ENCODE peak calls at places on chromosomes 4 and X, in seven cellular contexts. H is IMR-90, G is lung, J is GM12878, P is spleen, Y is cardiac muscle cell, L is tibial nerve. Q is an unnamed sample. For H3K4me1, the result is how much of the 10 kb centered on the place peaks cover.

GRCh38 chrX:118990512-118991227 is 16.3 kb downstream of the LONRF3 start:
- DNase-seq in P (no peak), Y (no peak), L (no peak), H (no peak), J (no peak), G (no peak), Q (no peak)

GRCh38 chr4:150145090-150145949 is 67.1 kb downstream of the DCLK2 start:
- DNase-seq in J (no peak), G (no peak), Y (no peak), H (peak), P (no peak), L (no peak), Q (no peak)

GRCh38 chrX:12984629-12985303 is 9.9 kb downstream of the TMSB4X start:
- DNase-seq in Y (no peak), H (peak), G (no peak), L (no peak), J (no peak), P (no peak), Q (no peak)

GRCh38 chrX:109954333-109954732 is 48.6 kb upstream of the TMEM164 start:
- DNase-seq in L (no peak), P (no peak), G (no peak), H (no peak), Y (no peak), J (no peak), Q (no peak)

GRCh38 chr4:2934077-2934812 is 29.0 kb downstream of the NOP14 start:
- DNase-seq in L (peak), Y (peak), G (peak), J (no peak), H (peak), P (peak), Q (peak)

GRCh38 chr4:31592293-31592692 is 872.1 kb downstream of the PCDH7 start:
- DNase-seq in H (no peak), Y (no peak), G (no peak), P (no peak), L (no peak), J (no peak), Q (no peak)

GRCh38 chr4:94532016-94532789 is 80.5 kb downstream of the PDLIM5 start:
- DNase-seq in J (no peak), P (no peak), H (peak), L (no peak), Y (no peak), G (no peak), Q (peak)

GRCh38 chrX:98654565-98654964 is 1755.5 kb downstream of the PCDH19 start:
- DNase-seq in Y (no peak), J (no peak), P (no peak), L (no peak), G (no peak), H (no peak), Q (no peak)

GRCh38 chr4:114132830-114133229 is 153.4 kb upstream of the ARSJ start:
- DNase-seq in H (no peak), Y (no peak), J (no peak), G (no peak), L (no peak), P (no peak), Q (peak)

GRCh38 chr4:180058731-180059215 is 2184.4 kb upstream of the TENM3 start:
- DNase-seq in J (no peak), Y (peak), H (peak), G (peak), P (peak), L (no peak), Q (peak)

GRCh38 chrX:17375631-17376380 is 806 bp downstream of the NHS start:
- DNase-seq in J (no peak), L (no peak), Y (peak), H (peak), G (no peak), P (peak), Q (no peak)

GRCh38 chrX:22795680-22796079 is 204.1 kb upstream of the DDX53 start:
- DNase-seq in P (no peak), H (no peak), L (no peak), G (no peak), J (no peak), Y (no peak), Q (no peak)

GRCh38 chrX:69070949-69071650 is 94.2 kb downstream of the PJA1 start:
- DNase-seq in J (no peak), H (no peak), Y (peak), P (peak), L (no peak), G (no peak), Q (no peak)

DNA sequence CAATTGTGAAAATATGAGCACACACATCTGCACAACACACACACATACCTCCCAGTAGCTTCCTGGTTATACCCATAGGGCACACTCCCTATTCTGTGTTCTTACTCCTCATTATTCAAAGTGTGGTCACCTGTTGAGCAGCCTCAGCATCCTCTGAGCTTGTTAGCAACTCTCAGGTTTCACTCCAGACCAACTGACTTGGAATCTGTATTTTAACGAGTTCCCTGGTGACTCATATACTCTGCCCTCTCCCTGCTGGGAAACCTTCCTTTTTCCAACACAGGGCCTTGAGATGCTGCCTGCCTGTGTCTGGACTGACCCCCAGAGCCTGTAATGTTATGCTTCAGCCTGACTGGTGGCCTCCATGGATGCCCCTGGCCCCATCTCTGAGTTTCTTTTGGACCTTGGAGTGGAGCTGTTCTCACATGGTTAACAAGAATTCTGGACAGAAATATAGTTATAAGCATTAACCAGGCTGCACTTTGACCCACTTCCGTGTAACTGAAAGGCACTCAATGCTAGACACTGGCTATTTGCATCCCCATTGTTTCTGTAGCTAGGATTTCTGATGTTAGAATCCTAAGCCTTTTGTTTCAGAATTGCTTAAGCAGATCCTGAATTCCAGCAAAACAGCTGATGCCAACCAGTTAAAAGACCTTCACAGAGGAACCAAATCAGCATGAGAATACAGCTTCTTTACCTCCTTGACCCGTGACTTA is 262.6 kb downstream of the STIM2 start:
- DNase-seq in Y (no peak), L (no peak), J (no peak), H (no peak), G (no peak), P (no peak), Q (no peak)
- H3K27ac ChIP-seq in Y (no peak), L (no peak), J (no peak), H (no peak), G (no peak), P (no peak), Q (no peak)

DNA sequence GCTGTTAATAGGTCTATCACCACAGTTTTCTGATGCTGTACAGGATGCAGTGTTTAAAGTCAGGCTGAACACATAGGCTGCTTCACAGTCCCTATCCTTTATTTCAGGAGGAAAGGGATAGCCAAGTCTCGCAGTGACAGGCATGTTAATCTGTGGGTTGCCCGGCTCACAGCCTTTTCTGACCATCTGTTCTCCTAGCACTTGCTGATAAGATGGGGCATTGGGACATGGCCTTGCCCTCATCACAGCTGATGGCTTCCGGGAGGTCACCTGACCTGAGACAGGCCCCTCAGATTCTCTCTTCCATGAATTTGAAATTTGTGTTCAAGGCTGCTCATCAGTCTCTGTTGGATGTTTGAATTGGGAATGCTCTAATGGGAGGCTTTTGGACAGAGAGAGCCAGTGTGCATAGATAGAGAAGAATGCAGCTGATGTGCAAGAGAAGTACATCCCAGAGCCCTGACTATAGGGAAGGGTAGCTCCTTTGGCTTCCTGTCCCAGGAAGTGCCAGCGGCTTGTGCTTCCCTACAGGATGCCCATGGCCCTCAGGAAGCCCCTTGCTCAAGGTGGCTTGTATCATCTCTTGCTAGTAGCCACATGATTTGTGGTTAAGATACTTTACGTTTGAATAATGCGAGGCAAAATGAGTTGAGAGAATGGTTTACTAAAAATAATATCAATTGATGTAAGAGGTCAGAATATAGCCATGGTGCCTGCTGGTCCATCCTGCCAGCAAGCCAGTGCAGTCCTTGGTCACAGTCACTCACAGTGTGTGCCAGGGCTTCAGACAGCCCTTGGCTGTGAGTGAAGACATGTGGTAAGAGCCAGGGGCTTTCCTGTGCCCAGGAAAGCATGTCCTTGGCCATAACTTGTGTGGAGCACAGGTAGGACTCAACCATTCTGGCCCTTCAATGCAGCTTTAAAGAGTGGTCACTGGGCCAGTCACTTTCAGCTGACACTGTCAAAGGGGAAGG is 88.6 kb downstream of the TSPAN7 start:
- DNase-seq in J (no peak), L (no peak), G (no peak), H (no peak), Y (no peak), P (no peak), Q (no peak)
- H3K4me1 ChIP-seq in J (under half), L (under half), G (under half), H (under half), Y (under half), P (under half), Q (under half)

GRCh38 chr4:125314676-125315570 is at the start of gene FAT4:
- DNase-seq in L (peak), J (no peak), H (peak), G (peak), Y (peak), P (peak), Q (peak)

GRCh38 chr4:125315571-125316390 is 1.0 kb downstream of the FAT4 start:
- DNase-seq in H (peak), G (peak), Y (peak), L (peak), P (peak), J (no peak), Q (peak)

GRCh38 chr4:125316781-125317525 is 2.2 kb downstream of the FAT4 start:
- DNase-seq in Y (peak), H (peak), P (peak), J (no peak), G (peak), L (peak), Q (peak)

GRCh38 chr4:125317526-125317880 is 2.7 kb downstream of the FAT4 start:
- DNase-seq in G (no peak), Y (peak), H (peak), P (peak), J (no peak), L (peak), Q (peak)

GRCh38 chr4:125316391-125316780 is 1.6 kb downstream of the FAT4 start:
- DNase-seq in H (no peak), L (peak), G (peak), Y (peak), P (peak), J (no peak), Q (peak)
- H3K27ac ChIP-seq in H (peak), L (peak), G (peak), Y (no peak), P (peak), J (no peak), Q (peak)

GRCh38 chrX:149493567-149494562 is 11.2 kb downstream of the IDS start:
- DNase-seq in Y (peak), J (no peak), G (no peak), L (no peak), P (no peak), H (no peak), Q (no peak)

GRCh38 chrX:149494844-149495565 is 10.1 kb downstream of the IDS start:
- DNase-seq in L (no peak), P (no peak), H (no peak), G (peak), J (no peak), Y (no peak), Q (no peak)

GRCh38 chrX:149497626-149498025 is 7.5 kb downstream of the IDS start:
- DNase-seq in G (no peak), J (no peak), L (no peak), P (no peak), Y (no peak), H (peak), Q (no peak)

GRCh38 chrX:149497054-149497453 is 8.1 kb downstream of the IDS start:
- DNase-seq in P (no peak), L (no peak), H (no peak), G (no peak), J (no peak), Y (no peak), Q (no peak)

DNA sequence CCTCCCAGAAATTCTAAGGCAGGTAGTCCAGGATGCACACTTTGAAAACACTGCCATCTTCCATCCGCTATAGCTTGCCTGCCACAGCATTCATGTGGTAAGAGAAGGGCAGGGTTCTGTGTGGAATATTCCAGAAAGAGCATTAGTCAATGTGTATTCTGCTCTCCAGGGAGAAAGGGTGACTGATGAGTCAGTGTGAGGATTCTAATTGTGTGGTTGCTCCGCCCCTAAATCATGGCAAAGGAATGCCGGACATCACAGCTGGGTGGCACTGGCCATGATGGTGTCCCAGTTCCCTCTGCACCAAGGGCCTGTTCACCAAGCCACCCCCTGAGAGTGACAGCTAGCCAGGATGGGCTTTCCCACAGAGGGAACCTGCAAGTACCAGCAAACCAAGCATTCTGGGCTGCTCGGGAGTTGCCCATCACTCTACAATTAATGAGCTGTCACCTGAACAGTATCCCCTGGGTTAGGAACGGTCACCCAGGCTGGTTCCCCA is 9.5 kb downstream of the IDS start:
- DNase-seq in J (no peak), P (no peak), G (no peak), L (no peak), Y (no peak), H (peak), Q (peak)
- H3K4me1 ChIP-seq in J (under half), P (under half), G (under half), L (under half), Y (under half), H (under half), Q (under half)

DNA sequence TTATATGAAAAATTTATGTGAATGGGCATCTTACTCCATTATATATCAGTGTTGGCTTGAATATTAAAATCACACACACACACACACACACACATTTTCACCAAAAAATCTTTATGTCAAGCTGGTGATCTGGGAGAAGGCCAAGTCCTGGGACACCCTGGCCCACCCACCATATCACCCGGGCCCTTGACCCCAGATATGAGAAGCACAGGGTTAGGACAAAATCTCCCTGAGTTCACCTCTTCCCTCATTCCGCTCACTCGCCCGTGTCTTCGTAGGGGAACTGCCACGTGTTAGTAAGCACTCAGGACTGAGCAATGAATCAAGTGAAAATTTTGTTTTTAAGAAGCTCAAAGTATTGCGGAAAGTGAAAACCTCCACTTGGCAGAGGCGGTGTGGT is 103.8 kb upstream of the PSAPL1 start:
- DNase-seq in H (no peak), P (no peak), Y (no peak), J (no peak), G (no peak), L (no peak), Q (no peak)
- H3K27ac ChIP-seq in H (no peak), P (no peak), Y (no peak), J (no peak), G (no peak), L (no peak), Q (no peak)

GRCh38 chrX:16101581-16101980 is 21.8 kb upstream of the GRPR start:
- DNase-seq in L (no peak), J (no peak), P (no peak), H (no peak), G (no peak), Y (no peak), Q (no peak)
- H3K4me1 ChIP-seq in L (under half), J (under half), P (under half), H (under half), G (under half), Y (under half), Q (under half)

GRCh38 chrX:154368630-154369452 is 5.6 kb downstream of the FLNA start:
- DNase-seq in J (peak), L (peak), Y (no peak), H (peak), G (peak), P (peak), Q (peak)

GRCh38 chrX:154365997-154366665 is 8.3 kb downstream of the FLNA start:
- DNase-seq in G (no peak), P (no peak), L (no peak), J (no peak), Y (no peak), H (no peak), Q (no peak)

GRCh38 chrX:154369453-154370299 is 4.8 kb downstream of the FLNA start:
- DNase-seq in J (peak), L (peak), P (peak), H (peak), G (peak), Y (peak), Q (peak)

GRCh38 chrX:154366666-154367055 is 7.8 kb downstream of the FLNA start:
- DNase-seq in Y (no peak), H (no peak), J (no peak), L (no peak), G (no peak), P (no peak), Q (no peak)

DNA sequence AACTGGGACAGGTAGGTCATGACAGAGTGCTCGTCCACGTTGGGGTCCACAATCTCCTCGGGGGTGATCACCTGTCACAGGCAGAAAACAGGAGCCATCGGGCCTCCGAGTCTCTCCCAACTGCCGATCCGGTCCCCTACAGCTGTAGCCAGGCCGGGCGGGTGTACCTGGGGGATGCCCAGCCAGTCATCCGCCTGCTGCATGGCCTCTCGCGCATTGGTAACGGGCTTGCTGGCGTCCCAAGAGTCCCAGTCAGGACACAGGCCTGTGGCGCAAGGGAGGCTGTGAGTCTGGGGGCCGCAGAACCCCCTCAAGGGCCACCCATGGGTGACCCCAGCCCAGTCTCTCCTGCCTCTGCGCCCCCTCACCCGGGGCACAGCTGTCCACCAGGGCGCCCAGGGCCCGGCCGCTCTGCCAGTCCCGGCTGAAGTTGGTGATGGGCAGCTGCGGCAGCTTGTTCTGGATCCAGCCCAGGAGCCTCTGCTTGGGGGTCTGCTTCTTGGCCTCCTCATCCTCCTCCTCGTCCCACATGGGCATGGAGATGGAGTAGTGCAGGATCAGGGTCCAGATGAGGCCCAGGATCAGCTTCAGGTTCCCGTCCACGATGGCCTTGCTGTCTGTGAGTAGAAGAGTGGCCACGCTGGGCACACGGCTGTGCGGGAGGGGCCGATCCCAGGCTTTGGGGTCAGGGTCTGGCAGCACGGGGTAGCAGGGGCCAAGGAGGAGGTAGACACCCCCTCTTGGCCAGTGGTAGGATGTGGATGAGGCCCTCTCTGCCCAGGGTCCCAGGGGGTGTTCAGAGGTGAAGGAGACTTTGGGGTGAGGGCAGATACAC is 6.7 kb downstream of the FLNA start:
- DNase-seq in H (no peak), J (no peak), L (no peak), Y (no peak), P (no peak), G (no peak), Q (no peak)
- H3K27ac ChIP-seq in H (peak), J (peak), L (peak), Y (peak), P (peak), G (peak), Q (peak)

DNA sequence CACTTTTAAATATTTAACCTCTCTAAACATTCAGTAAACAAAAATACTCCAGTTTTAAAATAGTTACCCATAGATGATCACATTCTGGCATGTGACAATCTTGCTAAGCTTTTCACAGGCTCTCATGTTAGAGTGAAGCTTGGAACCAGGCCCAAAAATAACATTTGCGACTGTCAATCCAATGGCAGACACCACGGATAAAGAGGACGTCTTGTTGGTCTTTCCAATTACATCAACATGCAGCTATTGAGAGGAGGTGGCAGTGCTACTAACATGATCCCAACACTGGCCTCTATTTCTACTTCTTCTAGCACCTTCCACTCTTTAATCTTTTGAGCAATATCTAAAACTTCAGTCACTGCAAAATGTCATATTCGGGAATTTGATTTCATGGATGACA is 970.8 kb upstream of the TENM3 start:
- DNase-seq in H (no peak), L (no peak), Y (peak), G (no peak), J (no peak), P (no peak), Q (no peak)
- H3K4me1 ChIP-seq in H (under half), L (under half), Y (under half), G (under half), J (under half), P (under half), Q (under half)